ENCODE peak calls at places on chromosomes 1 and 21, in ten cellular contexts. One of them, this sample, is unnamed.

GRCh38 chr1:67674260-67675011 is 10.6 kb upstream of the GADD45A start:
- DNase-seq in GM12891: no peak
- DNase-seq in suprapubic skin: peak
- DNase-seq in stomach: no peak
- DNase-seq in HL-60: no peak
- DNase-seq in prostate gland: peak
- DNase-seq in breast epithelium: no peak
- DNase-seq in HepG2: no peak
- DNase-seq in Panc1: no peak
- DNase-seq in GM23338: peak
- DNase-seq in this sample: no peak

GRCh38 chr1:51433972-51434510 is 85.0 kb downstream of the EPS15 start:
- DNase-seq in stomach: no peak
- DNase-seq in breast epithelium: no peak
- DNase-seq in GM12891: no peak
- DNase-seq in GM23338: no peak
- DNase-seq in HepG2: no peak
- DNase-seq in suprapubic skin: no peak
- DNase-seq in Panc1: no peak
- DNase-seq in prostate gland: no peak
- DNase-seq in HL-60: no peak
- DNase-seq in this sample: no peak

GRCh38 chr1:82449671-82450070 is 648.9 kb downstream of the ADGRL2 start:
- DNase-seq in suprapubic skin: no peak
- DNase-seq in Panc1: no peak
- DNase-seq in HL-60: no peak
- DNase-seq in GM12891: no peak
- DNase-seq in GM23338: peak
- DNase-seq in prostate gland: no peak
- DNase-seq in HepG2: no peak
- DNase-seq in breast epithelium: no peak
- DNase-seq in stomach: no peak
- DNase-seq in this sample: no peak

GRCh38 chr21:42991992-42992740 is 17.8 kb downstream of the PKNOX1 start:
- DNase-seq in GM23338: peak
- DNase-seq in prostate gland: no peak
- DNase-seq in breast epithelium: no peak
- DNase-seq in HepG2: no peak
- DNase-seq in HL-60: peak
- DNase-seq in suprapubic skin: no peak
- DNase-seq in stomach: no peak
- DNase-seq in GM12891: no peak
- DNase-seq in Panc1: no peak
- DNase-seq in this sample: no peak

GRCh38 chr21:46317710-46318463 is 5.8 kb downstream of the C21orf58 start:
- DNase-seq in HepG2: no peak
- DNase-seq in suprapubic skin: no peak
- DNase-seq in prostate gland: no peak
- DNase-seq in breast epithelium: no peak
- DNase-seq in Panc1: no peak
- DNase-seq in GM12891: no peak
- DNase-seq in HL-60: no peak
- DNase-seq in stomach: no peak
- DNase-seq in GM23338: peak
- DNase-seq in this sample: no peak

GRCh38 chr1:95085376-95085775 is 12.6 kb upstream of the ALG14 start:
- DNase-seq in HepG2: no peak
- DNase-seq in Panc1: no peak
- DNase-seq in breast epithelium: no peak
- DNase-seq in GM23338: no peak
- DNase-seq in stomach: no peak
- DNase-seq in suprapubic skin: no peak
- DNase-seq in GM12891: no peak
- DNase-seq in prostate gland: no peak
- DNase-seq in HL-60: no peak
- DNase-seq in this sample: no peak

GRCh38 chr1:2474104-2474787 is 1.8 kb upstream of the PLCH2 start:
- DNase-seq in Panc1: no peak
- DNase-seq in prostate gland: no peak
- DNase-seq in breast epithelium: no peak
- DNase-seq in HL-60: no peak
- DNase-seq in stomach: no peak
- DNase-seq in GM12891: no peak
- DNase-seq in HepG2: no peak
- DNase-seq in GM23338: no peak
- DNase-seq in suprapubic skin: no peak
- DNase-seq in this sample: no peak

GRCh38 chr1:44361478-44361877 is 6.4 kb upstream of the ERI3 start:
- DNase-seq in stomach: no peak
- DNase-seq in prostate gland: no peak
- DNase-seq in GM23338: peak
- DNase-seq in suprapubic skin: no peak
- DNase-seq in Panc1: no peak
- DNase-seq in breast epithelium: no peak
- DNase-seq in HL-60: no peak
- DNase-seq in HepG2: no peak
- DNase-seq in GM12891: no peak
- DNase-seq in this sample: no peak

GRCh38 chr1:33010946-33011731 is 25.5 kb downstream of the AK2 start:
- DNase-seq in GM23338: no peak
- DNase-seq in GM12891: no peak
- DNase-seq in suprapubic skin: peak
- DNase-seq in HL-60: no peak
- DNase-seq in Panc1: no peak
- DNase-seq in breast epithelium: no peak
- DNase-seq in prostate gland: peak
- DNase-seq in HepG2: no peak
- DNase-seq in stomach: peak
- DNase-seq in this sample: no peak

GRCh38 chr1:2210786-2211185 is 16.2 kb upstream of the FAAP20 start:
- DNase-seq in Panc1: no peak
- DNase-seq in suprapubic skin: peak
- DNase-seq in breast epithelium: no peak
- DNase-seq in HepG2: no peak
- DNase-seq in stomach: no peak
- DNase-seq in GM12891: no peak
- DNase-seq in prostate gland: no peak
- DNase-seq in GM23338: no peak
- DNase-seq in HL-60: no peak
- DNase-seq in this sample: no peak

GRCh38 chr1:160997323-160998038 is 23.5 kb downstream of the F11R start:
- DNase-seq in HL-60: peak
- DNase-seq in stomach: peak
- DNase-seq in GM23338: peak
- DNase-seq in breast epithelium: no peak
- DNase-seq in HepG2: peak
- DNase-seq in Panc1: no peak
- DNase-seq in prostate gland: peak
- DNase-seq in suprapubic skin: no peak
- DNase-seq in GM12891: peak
- DNase-seq in this sample: peak

GRCh38 chr1:59163268-59164092 is 133.4 kb upstream of the FGGY start:
- DNase-seq in Panc1: no peak
- DNase-seq in GM12891: no peak
- DNase-seq in suprapubic skin: no peak
- DNase-seq in stomach: no peak
- DNase-seq in HepG2: no peak
- DNase-seq in prostate gland: no peak
- DNase-seq in HL-60: no peak
- DNase-seq in GM23338: no peak
- DNase-seq in breast epithelium: no peak
- DNase-seq in this sample: no peak

GRCh38 chr21:43816611-43817071 is 27.3 kb downstream of the RRP1 start:
- DNase-seq in Panc1: no peak
- DNase-seq in breast epithelium: no peak
- DNase-seq in HepG2: no peak
- DNase-seq in stomach: no peak
- DNase-seq in HL-60: no peak
- DNase-seq in GM12891: no peak
- DNase-seq in suprapubic skin: no peak
- DNase-seq in prostate gland: no peak
- DNase-seq in GM23338: peak
- DNase-seq in this sample: no peak

GRCh38 chr1:236524142-236524891 is 535 bp downstream of the LGALS8 start:
- DNase-seq in suprapubic skin: peak
- DNase-seq in GM12891: peak
- DNase-seq in HepG2: peak
- DNase-seq in breast epithelium: no peak
- DNase-seq in GM23338: peak
- DNase-seq in stomach: peak
- DNase-seq in HL-60: peak
- DNase-seq in Panc1: no peak
- DNase-seq in prostate gland: peak
- DNase-seq in this sample: peak

GRCh38 chr1:30106125-30106524 is 617.3 kb downstream of the MATN1 start:
- DNase-seq in HepG2: peak
- DNase-seq in GM12891: no peak
- DNase-seq in breast epithelium: no peak
- DNase-seq in prostate gland: peak
- DNase-seq in Panc1: no peak
- DNase-seq in suprapubic skin: no peak
- DNase-seq in GM23338: peak
- DNase-seq in HL-60: no peak
- DNase-seq in stomach: no peak
- DNase-seq in this sample: no peak

GRCh38 chr1:184533915-184534314 is 147.1 kb downstream of the C1orf21 start:
- DNase-seq in GM12891: no peak
- DNase-seq in HepG2: no peak
- DNase-seq in stomach: no peak
- DNase-seq in breast epithelium: no peak
- DNase-seq in HL-60: no peak
- DNase-seq in prostate gland: no peak
- DNase-seq in suprapubic skin: no peak
- DNase-seq in GM23338: no peak
- DNase-seq in Panc1: no peak
- DNase-seq in this sample: no peak

GRCh38 chr1:209696673-209697072 is 8.0 kb upstream of the HSD11B1 start:
- DNase-seq in HL-60: no peak
- DNase-seq in stomach: no peak
- DNase-seq in suprapubic skin: no peak
- DNase-seq in GM23338: no peak
- DNase-seq in GM12891: no peak
- DNase-seq in prostate gland: no peak
- DNase-seq in HepG2: no peak
- DNase-seq in breast epithelium: no peak
- DNase-seq in Panc1: no peak
- DNase-seq in this sample: no peak

GRCh38 chr1:88650676-88651418 is 33.2 kb upstream of the PKN2 start:
- DNase-seq in HepG2: no peak
- DNase-seq in HL-60: no peak
- DNase-seq in stomach: no peak
- DNase-seq in GM12891: no peak
- DNase-seq in suprapubic skin: no peak
- DNase-seq in breast epithelium: no peak
- DNase-seq in GM23338: no peak
- DNase-seq in prostate gland: no peak
- DNase-seq in Panc1: no peak
- DNase-seq in this sample: no peak

GRCh38 chr1:245326396-245326795 is 171.6 kb downstream of the KIF26B start:
- DNase-seq in suprapubic skin: no peak
- DNase-seq in GM23338: no peak
- DNase-seq in HL-60: no peak
- DNase-seq in HepG2: no peak
- DNase-seq in prostate gland: no peak
- DNase-seq in breast epithelium: no peak
- DNase-seq in GM12891: no peak
- DNase-seq in stomach: no peak
- DNase-seq in Panc1: no peak
- DNase-seq in this sample: no peak
- TF ChIP-seq POLR2AphosphoS5 in suprapubic skin: no peak
- TF ChIP-seq POLR2AphosphoS5 in GM23338: no peak
- TF ChIP-seq POLR2AphosphoS5 in HL-60: no peak
- TF ChIP-seq POLR2AphosphoS5 in HepG2: no peak
- TF ChIP-seq POLR2AphosphoS5 in prostate gland: no peak
- TF ChIP-seq POLR2AphosphoS5 in breast epithelium: no peak
- TF ChIP-seq POLR2AphosphoS5 in GM12891: no peak
- TF ChIP-seq POLR2AphosphoS5 in stomach: no peak
- TF ChIP-seq POLR2AphosphoS5 in Panc1: no peak
- TF ChIP-seq POLR2AphosphoS5 in this sample: no peak

GRCh38 chr1:213264534-213264933 is 213.5 kb downstream of the RPS6KC1 start:
- DNase-seq in HL-60: no peak
- DNase-seq in GM23338: no peak
- DNase-seq in Panc1: no peak
- DNase-seq in prostate gland: no peak
- DNase-seq in HepG2: no peak
- DNase-seq in stomach: no peak
- DNase-seq in suprapubic skin: no peak
- DNase-seq in GM12891: no peak
- DNase-seq in breast epithelium: no peak
- DNase-seq in this sample: no peak
- TF ChIP-seq POLR2AphosphoS5 in HL-60: no peak
- TF ChIP-seq POLR2AphosphoS5 in GM23338: no peak
- TF ChIP-seq POLR2AphosphoS5 in Panc1: no peak
- TF ChIP-seq POLR2AphosphoS5 in prostate gland: no peak
- TF ChIP-seq POLR2AphosphoS5 in HepG2: no peak
- TF ChIP-seq POLR2AphosphoS5 in stomach: no peak
- TF ChIP-seq POLR2AphosphoS5 in suprapubic skin: no peak
- TF ChIP-seq POLR2AphosphoS5 in GM12891: no peak
- TF ChIP-seq POLR2AphosphoS5 in breast epithelium: no peak
- TF ChIP-seq POLR2AphosphoS5 in this sample: no peak

DNA sequence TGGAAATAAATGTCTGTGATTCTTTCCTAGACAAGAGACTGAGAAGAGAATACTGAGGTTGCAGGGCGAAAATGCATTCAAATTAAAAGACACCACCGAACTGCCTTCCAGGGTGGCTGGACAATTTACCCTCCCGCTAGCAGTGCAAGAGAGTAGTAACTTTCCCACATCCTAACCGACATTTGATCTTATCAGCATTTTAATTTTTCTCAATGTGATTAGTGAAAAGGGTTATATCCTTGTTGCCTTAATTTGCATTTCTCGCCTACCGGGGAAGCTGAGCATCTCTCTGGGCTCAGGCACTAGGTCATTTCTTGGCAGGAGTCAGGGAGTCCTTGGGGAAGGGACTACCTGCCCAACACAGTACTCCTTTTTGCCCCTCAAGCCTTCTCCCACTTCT is 2.8 kb downstream of the TNFRSF8 start:
- DNase-seq in HepG2: no peak
- DNase-seq in GM23338: no peak
- DNase-seq in Panc1: no peak
- DNase-seq in stomach: no peak
- DNase-seq in prostate gland: no peak
- DNase-seq in breast epithelium: no peak
- DNase-seq in HL-60: no peak
- DNase-seq in suprapubic skin: no peak
- DNase-seq in GM12891: no peak
- DNase-seq in this sample: no peak
- TF ChIP-seq POLR2AphosphoS5 in HepG2: no peak
- TF ChIP-seq POLR2AphosphoS5 in GM23338: no peak
- TF ChIP-seq POLR2AphosphoS5 in Panc1: no peak
- TF ChIP-seq POLR2AphosphoS5 in stomach: no peak
- TF ChIP-seq POLR2AphosphoS5 in prostate gland: no peak
- TF ChIP-seq POLR2AphosphoS5 in breast epithelium: no peak
- TF ChIP-seq POLR2AphosphoS5 in HL-60: no peak
- TF ChIP-seq POLR2AphosphoS5 in suprapubic skin: no peak
- TF ChIP-seq POLR2AphosphoS5 in GM12891: no peak
- TF ChIP-seq POLR2AphosphoS5 in this sample: no peak

DNA sequence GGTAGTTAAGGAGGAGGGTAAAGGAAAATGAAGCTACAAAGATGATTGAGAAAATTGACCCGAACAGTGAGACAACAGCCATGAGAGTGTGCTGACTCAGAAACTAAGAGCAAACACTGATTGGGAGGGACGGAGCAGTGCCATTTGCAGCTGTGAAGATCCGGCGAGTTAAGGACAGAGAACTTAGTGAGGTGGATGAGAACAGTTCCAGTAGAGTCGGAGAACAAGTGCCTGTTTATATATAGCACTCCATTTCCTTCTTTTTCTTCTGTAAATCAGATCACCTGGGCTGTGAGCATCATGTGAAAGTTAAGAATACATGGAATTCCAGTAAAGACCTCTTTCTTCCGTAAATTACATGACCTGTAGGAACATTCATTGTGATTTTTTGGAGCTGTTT is 145.7 kb downstream of the KCNK2 start:
- DNase-seq in stomach: no peak
- DNase-seq in breast epithelium: no peak
- DNase-seq in GM12891: no peak
- DNase-seq in suprapubic skin: no peak
- DNase-seq in HL-60: no peak
- DNase-seq in GM23338: peak
- DNase-seq in HepG2: no peak
- DNase-seq in Panc1: no peak
- DNase-seq in prostate gland: no peak
- DNase-seq in this sample: no peak
- TF ChIP-seq POLR2AphosphoS5 in stomach: no peak
- TF ChIP-seq POLR2AphosphoS5 in breast epithelium: no peak
- TF ChIP-seq POLR2AphosphoS5 in GM12891: no peak
- TF ChIP-seq POLR2AphosphoS5 in suprapubic skin: no peak
- TF ChIP-seq POLR2AphosphoS5 in HL-60: no peak
- TF ChIP-seq POLR2AphosphoS5 in GM23338: no peak
- TF ChIP-seq POLR2AphosphoS5 in HepG2: no peak
- TF ChIP-seq POLR2AphosphoS5 in Panc1: no peak
- TF ChIP-seq POLR2AphosphoS5 in prostate gland: no peak
- TF ChIP-seq POLR2AphosphoS5 in this sample: no peak

This sample was measured in HCT116.